ENCODE peak calls at places on chromosomes 11 and 22, in nine cellular contexts. D is AG08395; R is activated CD4-positive, CD25-positive, alpha-beta regulatory T cell; P is MM.1S; O is sciatic nerve; X is fibroblast of villous mesenchyme; L is cerebellar cortex; C is DMS153; S is mammary epithelial cell. Q is an unnamed sample.

GRCh38 chr11:34637303-34637702 is 16.4 kb downstream of the EHF start:
- DNase-seq in P (no peak), S (no peak), X (no peak), D (no peak), L (peak), C (no peak), O (no peak), R (no peak), Q (no peak)

GRCh38 chr11:504053-504993 is 2.7 kb downstream of the RNH1 start:
- DNase-seq in P (no peak), X (peak), C (no peak), D (peak), S (no peak), L (no peak), O (peak), R (no peak), Q (no peak)

GRCh38 chr11:14973621-14974020 is 1.5 kb upstream of the CALCA start:
- DNase-seq in C (peak), R (no peak), D (no peak), P (no peak), S (no peak), X (no peak), L (peak), O (no peak), Q (no peak)

GRCh38 chr22:19802001-19802880 is 41.7 kb downstream of the TBX1 start:
- DNase-seq in L (no peak), P (no peak), O (no peak), C (no peak), D (no peak), S (no peak), R (no peak), X (no peak), Q (no peak)

GRCh38 chr11:61794579-61794978 is 1.9 kb downstream of the FEN1 start:
- DNase-seq in X (no peak), L (no peak), P (no peak), R (no peak), D (no peak), S (no peak), O (no peak), C (no peak), Q (no peak)

GRCh38 chr22:50684986-50685385 is 12.4 kb downstream of the SHANK3 start:
- DNase-seq in D (no peak), L (no peak), R (no peak), X (no peak), O (no peak), C (no peak), S (no peak), P (no peak), Q (no peak)

GRCh38 chr22:48975252-48975780 is 852.4 kb downstream of the BRD1 start:
- DNase-seq in O (no peak), P (no peak), S (no peak), C (no peak), L (no peak), R (no peak), D (no peak), X (no peak), Q (no peak)

GRCh38 chr11:28797536-28797935 is 689.3 kb downstream of the METTL15 start:
- DNase-seq in R (no peak), S (no peak), L (no peak), O (no peak), D (no peak), C (no peak), P (no peak), X (no peak), Q (no peak)

GRCh38 chr11:77188912-77189491 is 61.0 kb downstream of the MYO7A start:
- DNase-seq in S (no peak), R (no peak), P (no peak), D (no peak), X (no peak), C (peak), L (no peak), O (no peak), Q (no peak)

GRCh38 chr11:94151903-94152677 is 23.4 kb downstream of the PANX1 start:
- DNase-seq in L (no peak), X (peak), R (no peak), P (no peak), S (peak), O (no peak), D (peak), C (no peak), Q (no peak)

GRCh38 chr11:48109046-48109666 is 107.5 kb upstream of the OR4B1 start:
- DNase-seq in S (peak), O (no peak), C (peak), P (peak), D (peak), X (peak), L (peak), R (no peak), Q (no peak)

GRCh38 chr11:67178878-67179277 is 59.8 kb downstream of the KDM2A start:
- DNase-seq in X (peak), R (no peak), P (no peak), O (no peak), C (no peak), D (peak), S (no peak), L (no peak), Q (no peak)

GRCh38 chr22:25845985-25846745 is 104.2 kb downstream of the MYO18B start:
- DNase-seq in C (no peak), D (no peak), O (no peak), S (peak), R (no peak), L (peak), P (no peak), X (no peak), Q (no peak)

GRCh38 chr22:44396727-44397722 is 84.3 kb upstream of the SHISAL1 start:
- DNase-seq in X (no peak), C (no peak), L (no peak), O (peak), P (no peak), R (no peak), D (no peak), S (no peak), Q (peak)

GRCh38 chr22:22748756-22749155 is 104.3 kb downstream of the GGTLC2 start:
- DNase-seq in P (no peak), O (no peak), L (peak), R (no peak), X (no peak), D (no peak), S (no peak), C (no peak), Q (no peak)

GRCh38 chr11:94638278-94638901 is 71.2 kb downstream of the PIWIL4 start:
- DNase-seq in O (no peak), P (no peak), S (no peak), X (no peak), D (peak), R (no peak), L (peak), C (no peak), Q (no peak)

GRCh38 chr11:120200677-120201076 is 10.2 kb upstream of the OAF start:
- DNase-seq in C (no peak), S (no peak), X (no peak), R (no peak), P (no peak), O (no peak), L (no peak), D (no peak), Q (no peak)

GRCh38 chr22:25741692-25742626 is at the start of gene MYO18B:
- DNase-seq in R (no peak), X (no peak), P (no peak), S (no peak), L (no peak), D (no peak), C (no peak), O (no peak), Q (no peak)

GRCh38 chr22:42313804-42314581 is 43.5 kb upstream of the TCF20 start:
- DNase-seq in L (peak), O (no peak), D (no peak), S (peak), R (no peak), C (peak), P (peak), X (peak), Q (peak)

GRCh38 chr11:45061641-45062040 is 84.8 kb upstream of the PRDM11 start:
- DNase-seq in C (no peak), L (no peak), X (no peak), R (no peak), D (no peak), P (no peak), O (no peak), S (no peak), Q (no peak)

GRCh38 chr11:64088159-64089026 is 52.7 kb downstream of the FLRT1 start:
- DNase-seq in C (no peak), R (no peak), O (no peak), P (no peak), S (no peak), D (no peak), L (peak), X (no peak), Q (no peak)

GRCh38 chr11:97966901-97967300 is 1053.8 kb upstream of the CNTN5 start:
- DNase-seq in S (no peak), L (no peak), D (no peak), C (no peak), R (no peak), O (no peak), P (no peak), X (no peak), Q (no peak)

GRCh38 chr11:1499899-1500298 is 13.3 kb upstream of the MOB2 start:
- DNase-seq in D (no peak), R (no peak), C (no peak), O (no peak), L (no peak), S (no peak), X (no peak), P (no peak), Q (no peak)

GRCh38 chr11:13216019-13217006 is 61.3 kb upstream of the BMAL1 start:
- DNase-seq in O (no peak), P (no peak), R (no peak), X (peak), S (peak), L (no peak), C (no peak), D (peak), Q (no peak)

GRCh38 chr22:40626826-40627225 is 9.7 kb downstream of the MRTFA start:
- DNase-seq in X (no peak), R (no peak), L (no peak), C (no peak), S (no peak), O (no peak), P (no peak), D (no peak), Q (no peak)